ENCODE peak calls at places on chromosomes 2 and 18, in seven cellular contexts. One of them, this sample, is unnamed.

GRCh38 chr2:234111523-234111922 is 61.0 kb downstream of the SPP2 start:
- DNase-seq in GM04503: no peak
- DNase-seq in posterior vena cava: no peak
- DNase-seq in stimulated activated CD8-positive, alpha-beta memory T cell treated with anti-CD3 and anti-CD28 coated beads, Interleukin-7, amount 100 ng/mL, for 24 hours: no peak
- DNase-seq in NCI-H1694: no peak
- DNase-seq in mesenchymal stem cell: no peak
- DNase-seq in MCF 10A: peak
- DNase-seq in this sample: no peak

GRCh38 chr18:68757121-68757520 is 40.8 kb upstream of the CCDC102B start:
- DNase-seq in MCF 10A: no peak
- DNase-seq in NCI-H1694: no peak
- DNase-seq in GM04503: no peak
- DNase-seq in posterior vena cava: no peak
- DNase-seq in mesenchymal stem cell: no peak
- DNase-seq in stimulated activated CD8-positive, alpha-beta memory T cell treated with anti-CD3 and anti-CD28 coated beads, Interleukin-7, amount 100 ng/mL, for 24 hours: no peak
- DNase-seq in this sample: no peak

GRCh38 chr18:25921677-25922421 is 168.6 kb downstream of the SS18 start:
- DNase-seq in posterior vena cava: no peak
- DNase-seq in NCI-H1694: no peak
- DNase-seq in GM04503: no peak
- DNase-seq in MCF 10A: peak
- DNase-seq in stimulated activated CD8-positive, alpha-beta memory T cell treated with anti-CD3 and anti-CD28 coated beads, Interleukin-7, amount 100 ng/mL, for 24 hours: peak
- DNase-seq in mesenchymal stem cell: peak
- DNase-seq in this sample: peak

GRCh38 chr2:15788458-15789229 is 151.7 kb upstream of the MYCN start:
- DNase-seq in MCF 10A: no peak
- DNase-seq in posterior vena cava: no peak
- DNase-seq in stimulated activated CD8-positive, alpha-beta memory T cell treated with anti-CD3 and anti-CD28 coated beads, Interleukin-7, amount 100 ng/mL, for 24 hours: no peak
- DNase-seq in NCI-H1694: no peak
- DNase-seq in GM04503: no peak
- DNase-seq in mesenchymal stem cell: no peak
- DNase-seq in this sample: no peak

GRCh38 chr2:160397530-160397865 is 96.1 kb downstream of the RBMS1 start:
- DNase-seq in GM04503: no peak
- DNase-seq in NCI-H1694: no peak
- DNase-seq in stimulated activated CD8-positive, alpha-beta memory T cell treated with anti-CD3 and anti-CD28 coated beads, Interleukin-7, amount 100 ng/mL, for 24 hours: no peak
- DNase-seq in posterior vena cava: no peak
- DNase-seq in MCF 10A: peak
- DNase-seq in mesenchymal stem cell: no peak
- DNase-seq in this sample: no peak

GRCh38 chr2:46988733-46989481 is 73.3 kb upstream of the MCFD2 start:
- DNase-seq in mesenchymal stem cell: no peak
- DNase-seq in stimulated activated CD8-positive, alpha-beta memory T cell treated with anti-CD3 and anti-CD28 coated beads, Interleukin-7, amount 100 ng/mL, for 24 hours: no peak
- DNase-seq in NCI-H1694: peak
- DNase-seq in GM04503: no peak
- DNase-seq in posterior vena cava: no peak
- DNase-seq in MCF 10A: no peak
- DNase-seq in this sample: no peak

GRCh38 chr2:46657042-46657504 is 177.7 kb downstream of the TMEM247 start:
- DNase-seq in posterior vena cava: no peak
- DNase-seq in NCI-H1694: peak
- DNase-seq in mesenchymal stem cell: peak
- DNase-seq in stimulated activated CD8-positive, alpha-beta memory T cell treated with anti-CD3 and anti-CD28 coated beads, Interleukin-7, amount 100 ng/mL, for 24 hours: no peak
- DNase-seq in MCF 10A: peak
- DNase-seq in GM04503: peak
- DNase-seq in this sample: no peak

GRCh38 chr18:74040459-74041332 is 106.9 kb downstream of the FBXO15 start:
- DNase-seq in MCF 10A: peak
- DNase-seq in mesenchymal stem cell: peak
- DNase-seq in NCI-H1694: peak
- DNase-seq in GM04503: no peak
- DNase-seq in posterior vena cava: no peak
- DNase-seq in stimulated activated CD8-positive, alpha-beta memory T cell treated with anti-CD3 and anti-CD28 coated beads, Interleukin-7, amount 100 ng/mL, for 24 hours: peak
- DNase-seq in this sample: peak

GRCh38 chr2:99256677-99257076 is 1.2 kb upstream of the LYG2 start:
- DNase-seq in mesenchymal stem cell: no peak
- DNase-seq in NCI-H1694: no peak
- DNase-seq in GM04503: no peak
- DNase-seq in MCF 10A: peak
- DNase-seq in posterior vena cava: no peak
- DNase-seq in stimulated activated CD8-positive, alpha-beta memory T cell treated with anti-CD3 and anti-CD28 coated beads, Interleukin-7, amount 100 ng/mL, for 24 hours: no peak
- DNase-seq in this sample: no peak

GRCh38 chr18:38367473-38367872 is 801.9 kb upstream of the CELF4 start:
- DNase-seq in stimulated activated CD8-positive, alpha-beta memory T cell treated with anti-CD3 and anti-CD28 coated beads, Interleukin-7, amount 100 ng/mL, for 24 hours: no peak
- DNase-seq in posterior vena cava: no peak
- DNase-seq in NCI-H1694: no peak
- DNase-seq in MCF 10A: no peak
- DNase-seq in GM04503: no peak
- DNase-seq in mesenchymal stem cell: no peak
- DNase-seq in this sample: no peak

GRCh38 chr18:34867520-34867919 is 157.4 kb downstream of the DTNA start:
- DNase-seq in stimulated activated CD8-positive, alpha-beta memory T cell treated with anti-CD3 and anti-CD28 coated beads, Interleukin-7, amount 100 ng/mL, for 24 hours: no peak
- DNase-seq in MCF 10A: no peak
- DNase-seq in mesenchymal stem cell: peak
- DNase-seq in posterior vena cava: no peak
- DNase-seq in NCI-H1694: peak
- DNase-seq in GM04503: no peak
- DNase-seq in this sample: no peak

GRCh38 chr18:55778731-55779460 is 190.9 kb upstream of the TCF4 start:
- DNase-seq in GM04503: no peak
- DNase-seq in NCI-H1694: no peak
- DNase-seq in stimulated activated CD8-positive, alpha-beta memory T cell treated with anti-CD3 and anti-CD28 coated beads, Interleukin-7, amount 100 ng/mL, for 24 hours: no peak
- DNase-seq in MCF 10A: no peak
- DNase-seq in posterior vena cava: no peak
- DNase-seq in mesenchymal stem cell: peak
- DNase-seq in this sample: no peak

GRCh38 chr2:38174646-38175096 is 98.7 kb upstream of the CYP1B1 start:
- DNase-seq in mesenchymal stem cell: peak
- DNase-seq in GM04503: peak
- DNase-seq in stimulated activated CD8-positive, alpha-beta memory T cell treated with anti-CD3 and anti-CD28 coated beads, Interleukin-7, amount 100 ng/mL, for 24 hours: no peak
- DNase-seq in NCI-H1694: no peak
- DNase-seq in posterior vena cava: no peak
- DNase-seq in MCF 10A: peak
- DNase-seq in this sample: no peak

GRCh38 chr2:170052151-170052550 is 125.8 kb upstream of the MYO3B start:
- DNase-seq in posterior vena cava: no peak
- DNase-seq in mesenchymal stem cell: no peak
- DNase-seq in stimulated activated CD8-positive, alpha-beta memory T cell treated with anti-CD3 and anti-CD28 coated beads, Interleukin-7, amount 100 ng/mL, for 24 hours: no peak
- DNase-seq in GM04503: no peak
- DNase-seq in MCF 10A: peak
- DNase-seq in NCI-H1694: no peak
- DNase-seq in this sample: no peak

GRCh38 chr2:191209346-191209745 is 35.9 kb upstream of the MYO1B start:
- DNase-seq in posterior vena cava: no peak
- DNase-seq in MCF 10A: no peak
- DNase-seq in mesenchymal stem cell: no peak
- DNase-seq in NCI-H1694: no peak
- DNase-seq in GM04503: no peak
- DNase-seq in stimulated activated CD8-positive, alpha-beta memory T cell treated with anti-CD3 and anti-CD28 coated beads, Interleukin-7, amount 100 ng/mL, for 24 hours: no peak
- DNase-seq in this sample: no peak

GRCh38 chr2:31002510-31002909 is 135.7 kb downstream of the GALNT14 start:
- DNase-seq in mesenchymal stem cell: no peak
- DNase-seq in posterior vena cava: peak
- DNase-seq in NCI-H1694: peak
- DNase-seq in GM04503: no peak
- DNase-seq in MCF 10A: no peak
- DNase-seq in stimulated activated CD8-positive, alpha-beta memory T cell treated with anti-CD3 and anti-CD28 coated beads, Interleukin-7, amount 100 ng/mL, for 24 hours: no peak
- DNase-seq in this sample: no peak

GRCh38 chr2:58227171-58227917 is 13.8 kb downstream of the FANCL start:
- DNase-seq in MCF 10A: no peak
- DNase-seq in stimulated activated CD8-positive, alpha-beta memory T cell treated with anti-CD3 and anti-CD28 coated beads, Interleukin-7, amount 100 ng/mL, for 24 hours: no peak
- DNase-seq in mesenchymal stem cell: no peak
- DNase-seq in posterior vena cava: peak
- DNase-seq in GM04503: no peak
- DNase-seq in NCI-H1694: no peak
- DNase-seq in this sample: no peak

GRCh38 chr18:54883816-54884604 is 55.7 kb downstream of the RAB27B start:
- DNase-seq in stimulated activated CD8-positive, alpha-beta memory T cell treated with anti-CD3 and anti-CD28 coated beads, Interleukin-7, amount 100 ng/mL, for 24 hours: no peak
- DNase-seq in posterior vena cava: no peak
- DNase-seq in NCI-H1694: no peak
- DNase-seq in GM04503: no peak
- DNase-seq in mesenchymal stem cell: no peak
- DNase-seq in MCF 10A: no peak
- DNase-seq in this sample: no peak

GRCh38 chr2:56244911-56245530 is 61.2 kb downstream of the CCDC85A start:
- DNase-seq in mesenchymal stem cell: peak
- DNase-seq in posterior vena cava: no peak
- DNase-seq in NCI-H1694: no peak
- DNase-seq in MCF 10A: peak
- DNase-seq in stimulated activated CD8-positive, alpha-beta memory T cell treated with anti-CD3 and anti-CD28 coated beads, Interleukin-7, amount 100 ng/mL, for 24 hours: no peak
- DNase-seq in GM04503: peak
- DNase-seq in this sample: no peak

GRCh38 chr2:42792583-42793313 is at the start of gene HAAO:
- DNase-seq in GM04503: no peak
- DNase-seq in posterior vena cava: peak
- DNase-seq in stimulated activated CD8-positive, alpha-beta memory T cell treated with anti-CD3 and anti-CD28 coated beads, Interleukin-7, amount 100 ng/mL, for 24 hours: no peak
- DNase-seq in NCI-H1694: no peak
- DNase-seq in mesenchymal stem cell: peak
- DNase-seq in MCF 10A: no peak
- DNase-seq in this sample: no peak

GRCh38 chr18:80033181-80034067 is 810 bp upstream of the RBFA start:
- DNase-seq in NCI-H1694: no peak
- DNase-seq in GM04503: no peak
- DNase-seq in posterior vena cava: peak
- DNase-seq in stimulated activated CD8-positive, alpha-beta memory T cell treated with anti-CD3 and anti-CD28 coated beads, Interleukin-7, amount 100 ng/mL, for 24 hours: peak
- DNase-seq in MCF 10A: peak
- DNase-seq in mesenchymal stem cell: peak
- DNase-seq in this sample: peak

GRCh38 chr2:16067444-16068232 is 127.3 kb downstream of the MYCN start:
- DNase-seq in mesenchymal stem cell: no peak
- DNase-seq in MCF 10A: no peak
- DNase-seq in GM04503: no peak
- DNase-seq in stimulated activated CD8-positive, alpha-beta memory T cell treated with anti-CD3 and anti-CD28 coated beads, Interleukin-7, amount 100 ng/mL, for 24 hours: no peak
- DNase-seq in NCI-H1694: no peak
- DNase-seq in posterior vena cava: no peak
- DNase-seq in this sample: no peak

GRCh38 chr18:51051105-51051712 is 21.2 kb downstream of the SMAD4 start:
- DNase-seq in NCI-H1694: peak
- DNase-seq in MCF 10A: peak
- DNase-seq in posterior vena cava: no peak
- DNase-seq in stimulated activated CD8-positive, alpha-beta memory T cell treated with anti-CD3 and anti-CD28 coated beads, Interleukin-7, amount 100 ng/mL, for 24 hours: no peak
- DNase-seq in mesenchymal stem cell: peak
- DNase-seq in GM04503: no peak
- DNase-seq in this sample: no peak

GRCh38 chr2:8569332-8569930 is 112.4 kb upstream of the ID2 start:
- DNase-seq in mesenchymal stem cell: no peak
- DNase-seq in GM04503: no peak
- DNase-seq in posterior vena cava: no peak
- DNase-seq in stimulated activated CD8-positive, alpha-beta memory T cell treated with anti-CD3 and anti-CD28 coated beads, Interleukin-7, amount 100 ng/mL, for 24 hours: no peak
- DNase-seq in NCI-H1694: no peak
- DNase-seq in MCF 10A: no peak
- DNase-seq in this sample: no peak

GRCh38 chr2:223037433-223037800 is 14.6 kb upstream of the KCNE4 start:
- DNase-seq in NCI-H1694: no peak
- DNase-seq in MCF 10A: no peak
- DNase-seq in stimulated activated CD8-positive, alpha-beta memory T cell treated with anti-CD3 and anti-CD28 coated beads, Interleukin-7, amount 100 ng/mL, for 24 hours: no peak
- DNase-seq in posterior vena cava: no peak
- DNase-seq in GM04503: no peak
- DNase-seq in mesenchymal stem cell: no peak
- DNase-seq in this sample: no peak

GRCh38 chr2:60064687-60065361 is 488.6 kb downstream of the BCL11A start:
- DNase-seq in GM04503: no peak
- DNase-seq in posterior vena cava: no peak
- DNase-seq in MCF 10A: no peak
- DNase-seq in mesenchymal stem cell: no peak
- DNase-seq in NCI-H1694: peak
- DNase-seq in stimulated activated CD8-positive, alpha-beta memory T cell treated with anti-CD3 and anti-CD28 coated beads, Interleukin-7, amount 100 ng/mL, for 24 hours: no peak
- DNase-seq in this sample: no peak

GRCh38 chr18:21444465-21445023 is 156.0 kb downstream of the ESCO1 start:
- DNase-seq in posterior vena cava: no peak
- DNase-seq in GM04503: no peak
- DNase-seq in MCF 10A: peak
- DNase-seq in mesenchymal stem cell: peak
- DNase-seq in NCI-H1694: peak
- DNase-seq in stimulated activated CD8-positive, alpha-beta memory T cell treated with anti-CD3 and anti-CD28 coated beads, Interleukin-7, amount 100 ng/mL, for 24 hours: no peak
- DNase-seq in this sample: no peak

GRCh38 chr18:75588412-75588811 is 160.9 kb upstream of the SMIM21 start:
- DNase-seq in stimulated activated CD8-positive, alpha-beta memory T cell treated with anti-CD3 and anti-CD28 coated beads, Interleukin-7, amount 100 ng/mL, for 24 hours: no peak
- DNase-seq in mesenchymal stem cell: no peak
- DNase-seq in MCF 10A: no peak
- DNase-seq in GM04503: no peak
- DNase-seq in posterior vena cava: no peak
- DNase-seq in NCI-H1694: no peak
- DNase-seq in this sample: no peak

GRCh38 chr2:40824269-40824668 is 372.4 kb upstream of the SLC8A1 start:
- DNase-seq in GM04503: no peak
- DNase-seq in mesenchymal stem cell: no peak
- DNase-seq in MCF 10A: no peak
- DNase-seq in NCI-H1694: no peak
- DNase-seq in posterior vena cava: no peak
- DNase-seq in stimulated activated CD8-positive, alpha-beta memory T cell treated with anti-CD3 and anti-CD28 coated beads, Interleukin-7, amount 100 ng/mL, for 24 hours: no peak
- DNase-seq in this sample: no peak

GRCh38 chr2:71313-72035 is 25.2 kb upstream of the FAM110C start:
- DNase-seq in stimulated activated CD8-positive, alpha-beta memory T cell treated with anti-CD3 and anti-CD28 coated beads, Interleukin-7, amount 100 ng/mL, for 24 hours: no peak
- DNase-seq in posterior vena cava: no peak
- DNase-seq in GM04503: no peak
- DNase-seq in NCI-H1694: no peak
- DNase-seq in mesenchymal stem cell: no peak
- DNase-seq in MCF 10A: peak
- DNase-seq in this sample: no peak

GRCh38 chr18:40404284-40404683 is 1550.8 kb upstream of the PIK3C3 start:
- DNase-seq in mesenchymal stem cell: no peak
- DNase-seq in NCI-H1694: no peak
- DNase-seq in stimulated activated CD8-positive, alpha-beta memory T cell treated with anti-CD3 and anti-CD28 coated beads, Interleukin-7, amount 100 ng/mL, for 24 hours: no peak
- DNase-seq in GM04503: no peak
- DNase-seq in MCF 10A: no peak
- DNase-seq in posterior vena cava: no peak
- DNase-seq in this sample: no peak

GRCh38 chr18:70649683-70650082 is 360.8 kb downstream of the SOCS6 start:
- DNase-seq in GM04503: no peak
- DNase-seq in NCI-H1694: no peak
- DNase-seq in mesenchymal stem cell: no peak
- DNase-seq in stimulated activated CD8-positive, alpha-beta memory T cell treated with anti-CD3 and anti-CD28 coated beads, Interleukin-7, amount 100 ng/mL, for 24 hours: no peak
- DNase-seq in posterior vena cava: no peak
- DNase-seq in MCF 10A: no peak
- DNase-seq in this sample: no peak

GRCh38 chr2:34030273-34030672 is 431.2 kb upstream of the FAM98A start:
- DNase-seq in mesenchymal stem cell: no peak
- DNase-seq in posterior vena cava: no peak
- DNase-seq in MCF 10A: no peak
- DNase-seq in NCI-H1694: no peak
- DNase-seq in GM04503: no peak
- DNase-seq in stimulated activated CD8-positive, alpha-beta memory T cell treated with anti-CD3 and anti-CD28 coated beads, Interleukin-7, amount 100 ng/mL, for 24 hours: no peak
- DNase-seq in this sample: no peak

GRCh38 chr2:235555356-235555755 is 61.5 kb downstream of the AGAP1 start:
- DNase-seq in posterior vena cava: no peak
- DNase-seq in GM04503: no peak
- DNase-seq in mesenchymal stem cell: no peak
- DNase-seq in MCF 10A: no peak
- DNase-seq in stimulated activated CD8-positive, alpha-beta memory T cell treated with anti-CD3 and anti-CD28 coated beads, Interleukin-7, amount 100 ng/mL, for 24 hours: no peak
- DNase-seq in NCI-H1694: no peak
- DNase-seq in this sample: no peak

This sample was measured in T-helper 9 cell.